ENCODE peak calls at places on chromosomes 11 and 22, in nine cellular contexts. One of them, this sample, is unnamed.

GRCh38 chr11:70742553-70743291 is 344.4 kb downstream of the CTTN start:
- DNase-seq in GDM1: no peak
- DNase-seq in WTC11: peak
- DNase-seq in hepatic stellate cell: no peak
- DNase-seq in KBM-7: no peak
- DNase-seq in NCI-H1105: no peak
- DNase-seq in immature natural killer cell: no peak
- DNase-seq in nucleus accumbens: no peak
- DNase-seq in cerebellar cortex: no peak
- DNase-seq in this sample: no peak

GRCh38 chr11:2420502-2421225 is 20.1 kb downstream of the TSSC4 start:
- DNase-seq in KBM-7: peak
- DNase-seq in cerebellar cortex: peak
- DNase-seq in GDM1: peak
- DNase-seq in hepatic stellate cell: peak
- DNase-seq in WTC11: peak
- DNase-seq in NCI-H1105: peak
- DNase-seq in immature natural killer cell: peak
- DNase-seq in nucleus accumbens: peak
- DNase-seq in this sample: no peak

GRCh38 chr11:70519117-70519516 is 120.8 kb downstream of the CTTN start:
- DNase-seq in NCI-H1105: no peak
- DNase-seq in cerebellar cortex: no peak
- DNase-seq in immature natural killer cell: no peak
- DNase-seq in nucleus accumbens: no peak
- DNase-seq in WTC11: no peak
- DNase-seq in GDM1: no peak
- DNase-seq in KBM-7: no peak
- DNase-seq in hepatic stellate cell: no peak
- DNase-seq in this sample: no peak

GRCh38 chr11:102807921-102808320 is 10.0 kb upstream of the MMP1 start:
- DNase-seq in nucleus accumbens: no peak
- DNase-seq in WTC11: peak
- DNase-seq in GDM1: no peak
- DNase-seq in NCI-H1105: peak
- DNase-seq in KBM-7: no peak
- DNase-seq in immature natural killer cell: no peak
- DNase-seq in cerebellar cortex: no peak
- DNase-seq in hepatic stellate cell: peak
- DNase-seq in this sample: no peak

GRCh38 chr11:6319001-6319878 is 1.1 kb downstream of the CAVIN3 start:
- DNase-seq in GDM1: no peak
- DNase-seq in immature natural killer cell: no peak
- DNase-seq in NCI-H1105: no peak
- DNase-seq in nucleus accumbens: no peak
- DNase-seq in KBM-7: no peak
- DNase-seq in WTC11: peak
- DNase-seq in hepatic stellate cell: peak
- DNase-seq in cerebellar cortex: peak
- DNase-seq in this sample: no peak

GRCh38 chr11:123519055-123519796 is 89.2 kb downstream of the GRAMD1B start:
- DNase-seq in immature natural killer cell: no peak
- DNase-seq in KBM-7: no peak
- DNase-seq in nucleus accumbens: no peak
- DNase-seq in GDM1: no peak
- DNase-seq in hepatic stellate cell: peak
- DNase-seq in cerebellar cortex: peak
- DNase-seq in WTC11: no peak
- DNase-seq in NCI-H1105: no peak
- DNase-seq in this sample: no peak

GRCh38 chr22:22754268-22754657 is 109.8 kb downstream of the GGTLC2 start:
- DNase-seq in WTC11: no peak
- DNase-seq in KBM-7: no peak
- DNase-seq in GDM1: no peak
- DNase-seq in immature natural killer cell: no peak
- DNase-seq in NCI-H1105: no peak
- DNase-seq in hepatic stellate cell: no peak
- DNase-seq in nucleus accumbens: no peak
- DNase-seq in cerebellar cortex: no peak
- DNase-seq in this sample: no peak

GRCh38 chr22:45064313-45065268 is 54.8 kb upstream of the PHF21B start:
- DNase-seq in immature natural killer cell: no peak
- DNase-seq in NCI-H1105: no peak
- DNase-seq in WTC11: no peak
- DNase-seq in KBM-7: no peak
- DNase-seq in nucleus accumbens: no peak
- DNase-seq in GDM1: no peak
- DNase-seq in hepatic stellate cell: peak
- DNase-seq in cerebellar cortex: no peak
- DNase-seq in this sample: no peak

GRCh38 chr11:13538044-13538443 is 42.2 kb upstream of the PTH start:
- DNase-seq in NCI-H1105: no peak
- DNase-seq in cerebellar cortex: no peak
- DNase-seq in nucleus accumbens: no peak
- DNase-seq in hepatic stellate cell: no peak
- DNase-seq in GDM1: no peak
- DNase-seq in immature natural killer cell: no peak
- DNase-seq in KBM-7: no peak
- DNase-seq in WTC11: no peak
- DNase-seq in this sample: no peak

GRCh38 chr11:46294365-46295309 is 17.2 kb downstream of the CREB3L1 start:
- DNase-seq in NCI-H1105: no peak
- DNase-seq in immature natural killer cell: no peak
- DNase-seq in hepatic stellate cell: peak
- DNase-seq in GDM1: no peak
- DNase-seq in nucleus accumbens: no peak
- DNase-seq in cerebellar cortex: peak
- DNase-seq in WTC11: peak
- DNase-seq in KBM-7: no peak
- DNase-seq in this sample: no peak

GRCh38 chr11:74534216-74534615 is 40.7 kb upstream of the LIPT2 start:
- DNase-seq in nucleus accumbens: no peak
- DNase-seq in WTC11: no peak
- DNase-seq in cerebellar cortex: no peak
- DNase-seq in hepatic stellate cell: no peak
- DNase-seq in KBM-7: no peak
- DNase-seq in immature natural killer cell: no peak
- DNase-seq in GDM1: no peak
- DNase-seq in NCI-H1105: no peak
- DNase-seq in this sample: no peak

GRCh38 chr22:50459016-50459415 is 15.8 kb downstream of the SBF1 start:
- DNase-seq in NCI-H1105: no peak
- DNase-seq in immature natural killer cell: no peak
- DNase-seq in GDM1: no peak
- DNase-seq in cerebellar cortex: no peak
- DNase-seq in WTC11: no peak
- DNase-seq in KBM-7: no peak
- DNase-seq in nucleus accumbens: no peak
- DNase-seq in hepatic stellate cell: no peak
- DNase-seq in this sample: no peak

GRCh38 chr11:34613462-34614183 is 7.3 kb upstream of the EHF start:
- DNase-seq in WTC11: no peak
- DNase-seq in KBM-7: peak
- DNase-seq in nucleus accumbens: no peak
- DNase-seq in NCI-H1105: no peak
- DNase-seq in hepatic stellate cell: no peak
- DNase-seq in cerebellar cortex: no peak
- DNase-seq in GDM1: peak
- DNase-seq in immature natural killer cell: no peak
- DNase-seq in this sample: no peak

GRCh38 chr22:36856121-36856791 is 4.5 kb upstream of the NCF4 start:
- DNase-seq in hepatic stellate cell: peak
- DNase-seq in nucleus accumbens: peak
- DNase-seq in immature natural killer cell: peak
- DNase-seq in GDM1: peak
- DNase-seq in cerebellar cortex: peak
- DNase-seq in NCI-H1105: peak
- DNase-seq in KBM-7: peak
- DNase-seq in WTC11: peak
- DNase-seq in this sample: peak

GRCh38 chr22:19843107-19843856 is 11.4 kb downstream of the GNB1L start:
- DNase-seq in immature natural killer cell: no peak
- DNase-seq in nucleus accumbens: no peak
- DNase-seq in hepatic stellate cell: no peak
- DNase-seq in GDM1: no peak
- DNase-seq in cerebellar cortex: no peak
- DNase-seq in KBM-7: no peak
- DNase-seq in NCI-H1105: peak
- DNase-seq in WTC11: no peak
- DNase-seq in this sample: no peak

GRCh38 chr22:47000256-47000655 is 237.8 kb downstream of the TBC1D22A start:
- DNase-seq in NCI-H1105: no peak
- DNase-seq in cerebellar cortex: no peak
- DNase-seq in GDM1: no peak
- DNase-seq in immature natural killer cell: no peak
- DNase-seq in KBM-7: no peak
- DNase-seq in hepatic stellate cell: no peak
- DNase-seq in nucleus accumbens: no peak
- DNase-seq in WTC11: no peak
- DNase-seq in this sample: no peak

GRCh38 chr11:130390071-130390758 is 38.2 kb downstream of the ADAMTS8 start:
- DNase-seq in nucleus accumbens: peak
- DNase-seq in cerebellar cortex: peak
- DNase-seq in WTC11: no peak
- DNase-seq in immature natural killer cell: peak
- DNase-seq in hepatic stellate cell: peak
- DNase-seq in NCI-H1105: peak
- DNase-seq in KBM-7: peak
- DNase-seq in GDM1: no peak
- DNase-seq in this sample: peak

GRCh38 chr11:87368876-87369480 is 331.2 kb downstream of the TMEM135 start:
- DNase-seq in hepatic stellate cell: no peak
- DNase-seq in WTC11: no peak
- DNase-seq in KBM-7: no peak
- DNase-seq in nucleus accumbens: no peak
- DNase-seq in cerebellar cortex: no peak
- DNase-seq in immature natural killer cell: no peak
- DNase-seq in NCI-H1105: no peak
- DNase-seq in GDM1: peak
- DNase-seq in this sample: no peak

GRCh38 chr11:70323811-70324210 is 53.3 kb downstream of the PPFIA1 start:
- DNase-seq in KBM-7: no peak
- DNase-seq in immature natural killer cell: no peak
- DNase-seq in cerebellar cortex: no peak
- DNase-seq in hepatic stellate cell: peak
- DNase-seq in NCI-H1105: no peak
- DNase-seq in GDM1: no peak
- DNase-seq in WTC11: no peak
- DNase-seq in nucleus accumbens: no peak
- DNase-seq in this sample: no peak

GRCh38 chr11:28123151-28123571 is 15.0 kb downstream of the METTL15 start:
- DNase-seq in GDM1: no peak
- DNase-seq in immature natural killer cell: no peak
- DNase-seq in hepatic stellate cell: no peak
- DNase-seq in cerebellar cortex: no peak
- DNase-seq in nucleus accumbens: no peak
- DNase-seq in KBM-7: no peak
- DNase-seq in NCI-H1105: no peak
- DNase-seq in WTC11: no peak
- DNase-seq in this sample: no peak

GRCh38 chr22:45233827-45234226 is 6.9 kb downstream of the KIAA0930 start:
- DNase-seq in NCI-H1105: no peak
- DNase-seq in nucleus accumbens: no peak
- DNase-seq in immature natural killer cell: no peak
- DNase-seq in WTC11: no peak
- DNase-seq in cerebellar cortex: no peak
- DNase-seq in hepatic stellate cell: no peak
- DNase-seq in KBM-7: no peak
- DNase-seq in GDM1: no peak
- DNase-seq in this sample: no peak

GRCh38 chr22:31585161-31585859 is 76.7 kb downstream of the PISD start:
- DNase-seq in GDM1: no peak
- DNase-seq in NCI-H1105: no peak
- DNase-seq in immature natural killer cell: no peak
- DNase-seq in nucleus accumbens: no peak
- DNase-seq in KBM-7: no peak
- DNase-seq in hepatic stellate cell: no peak
- DNase-seq in cerebellar cortex: no peak
- DNase-seq in WTC11: no peak
- DNase-seq in this sample: no peak

GRCh38 chr22:31544481-31545480 is 48.4 kb downstream of the SFI1 start:
- DNase-seq in hepatic stellate cell: no peak
- DNase-seq in immature natural killer cell: no peak
- DNase-seq in GDM1: no peak
- DNase-seq in cerebellar cortex: no peak
- DNase-seq in KBM-7: no peak
- DNase-seq in nucleus accumbens: no peak
- DNase-seq in WTC11: no peak
- DNase-seq in NCI-H1105: no peak
- DNase-seq in this sample: no peak

GRCh38 chr11:10785146-10785474 is 23.6 kb downstream of the EIF4G2 start:
- DNase-seq in hepatic stellate cell: no peak
- DNase-seq in nucleus accumbens: no peak
- DNase-seq in immature natural killer cell: no peak
- DNase-seq in WTC11: no peak
- DNase-seq in cerebellar cortex: no peak
- DNase-seq in NCI-H1105: no peak
- DNase-seq in GDM1: no peak
- DNase-seq in KBM-7: no peak
- DNase-seq in this sample: no peak

GRCh38 chr11:125063429-125064043 is 431 bp downstream of the SLC37A2 start:
- DNase-seq in KBM-7: peak
- DNase-seq in immature natural killer cell: peak
- DNase-seq in cerebellar cortex: no peak
- DNase-seq in nucleus accumbens: no peak
- DNase-seq in hepatic stellate cell: no peak
- DNase-seq in GDM1: no peak
- DNase-seq in NCI-H1105: no peak
- DNase-seq in WTC11: peak
- DNase-seq in this sample: no peak

GRCh38 chr11:37748641-37749040 is 1150.6 kb upstream of the RAG2 start:
- DNase-seq in KBM-7: no peak
- DNase-seq in NCI-H1105: no peak
- DNase-seq in WTC11: no peak
- DNase-seq in nucleus accumbens: no peak
- DNase-seq in immature natural killer cell: no peak
- DNase-seq in cerebellar cortex: no peak
- DNase-seq in hepatic stellate cell: no peak
- DNase-seq in GDM1: no peak
- DNase-seq in this sample: no peak

GRCh38 chr11:10566257-10566956 is 2.1 kb downstream of the LYVE1 start:
- DNase-seq in GDM1: no peak
- DNase-seq in cerebellar cortex: no peak
- DNase-seq in KBM-7: no peak
- DNase-seq in nucleus accumbens: no peak
- DNase-seq in NCI-H1105: no peak
- DNase-seq in WTC11: no peak
- DNase-seq in hepatic stellate cell: no peak
- DNase-seq in immature natural killer cell: no peak
- DNase-seq in this sample: no peak